ENCODE peak calls at places on chromosome 13, in seven cellular contexts. X, R, K, Z, L, F and V are unnamed samples.

GRCh38 chr13:43303040-43303729 is 279.8 kb downstream of the DNAJC15 start:
- DNase-seq in K (peak), L (no peak), F (no peak), R (peak), Z (peak), X (peak), V (peak)

GRCh38 chr13:45989607-45990006 is 62.9 kb downstream of the ZC3H13 start:
- DNase-seq in X (peak), L (peak), K (no peak), Z (no peak), F (no peak), R (no peak), V (no peak)

GRCh38 chr13:31200636-31200970 is 828 bp downstream of the B3GLCT start:
- DNase-seq in K (peak), Z (peak), F (no peak), X (no peak), R (peak), L (no peak), V (peak)

GRCh38 chr13:75715598-75716523 is 79.7 kb downstream of the LMO7 start:
- DNase-seq in K (no peak), X (peak), F (no peak), Z (no peak), R (no peak), L (no peak), V (no peak)

GRCh38 chr13:109253316-109253715 is 533.1 kb downstream of the IRS2 start:
- DNase-seq in R (no peak), Z (no peak), F (no peak), K (no peak), L (no peak), X (no peak), V (no peak)

GRCh38 chr13:20125129-20125782 is 35.6 kb downstream of the GJA3 start:
- DNase-seq in F (no peak), R (no peak), Z (no peak), L (peak), K (no peak), X (peak), V (no peak)

GRCh38 chr13:33752631-33753030 is 65.3 kb upstream of the RFC3 start:
- DNase-seq in R (no peak), X (no peak), F (no peak), Z (no peak), L (no peak), K (no peak), V (no peak)

GRCh38 chr13:74270018-74270417 is 135.8 kb upstream of the KLF12 start:
- DNase-seq in L (no peak), Z (no peak), R (no peak), X (peak), F (peak), K (no peak), V (no peak)

GRCh38 chr13:85841427-85841826 is 42.2 kb upstream of the SLITRK6 start:
- DNase-seq in R (no peak), L (no peak), Z (no peak), X (no peak), K (no peak), F (no peak), V (no peak)

GRCh38 chr13:37446503-37446902 is 152.1 kb downstream of the POSTN start:
- DNase-seq in R (no peak), F (peak), Z (no peak), L (peak), K (no peak), X (peak), V (no peak)

GRCh38 chr13:112207124-112207523 is 140.2 kb downstream of the SOX1 start:
- DNase-seq in X (no peak), R (no peak), L (no peak), F (no peak), K (peak), Z (no peak), V (no peak)

GRCh38 chr13:112203614-112204013 is 136.7 kb downstream of the SOX1 start:
- DNase-seq in R (no peak), L (no peak), X (no peak), K (no peak), Z (no peak), F (no peak), V (no peak)

GRCh38 chr13:112204881-112205327 is 138.0 kb downstream of the SOX1 start:
- DNase-seq in R (peak), X (no peak), L (no peak), Z (no peak), F (no peak), K (peak), V (no peak)

GRCh38 chr13:112204376-112204775 is 137.4 kb downstream of the SOX1 start:
- DNase-seq in F (no peak), Z (no peak), X (no peak), L (no peak), R (no peak), K (peak), V (no peak)

GRCh38 chr13:112205990-112206389 is 139.0 kb downstream of the SOX1 start:
- DNase-seq in K (no peak), L (no peak), R (no peak), Z (no peak), F (no peak), X (no peak), V (no peak)
- TF ChIP-seq CTCF in K (no peak), L (no peak), R (no peak), Z (no peak), F (no peak), X (no peak), V (no peak)

GRCh38 chr13:92074658-92075057 is 676.2 kb downstream of the GPC5 start:
- DNase-seq in X (peak), F (no peak), L (no peak), Z (no peak), K (peak), R (no peak), V (no peak)
- TF ChIP-seq CTCF in X (peak), F (peak), L (no peak), Z (no peak), K (peak), R (peak), V (peak)

GRCh38 chr13:25114220-25114619 is 18.3 kb downstream of the PABPC3 start:
- DNase-seq in X (peak), L (peak), Z (peak), F (peak), K (peak), R (peak), V (peak)
- TF ChIP-seq CTCF in X (peak), L (peak), Z (peak), F (peak), K (peak), R (peak), V (peak)

GRCh38 chr13:107348931-107349330 is 781.0 kb upstream of the ARGLU1 start:
- DNase-seq in X (peak), K (no peak), R (no peak), L (no peak), Z (no peak), F (no peak), V (no peak)

GRCh38 chr13:107348471-107348870 is 780.5 kb upstream of the ARGLU1 start:
- DNase-seq in R (no peak), L (no peak), Z (no peak), X (no peak), F (no peak), K (no peak), V (no peak)

GRCh38 chr13:107347641-107348369 is 779.9 kb upstream of the ARGLU1 start:
- DNase-seq in F (no peak), R (no peak), X (no peak), Z (no peak), L (no peak), K (no peak), V (no peak)

DNA sequence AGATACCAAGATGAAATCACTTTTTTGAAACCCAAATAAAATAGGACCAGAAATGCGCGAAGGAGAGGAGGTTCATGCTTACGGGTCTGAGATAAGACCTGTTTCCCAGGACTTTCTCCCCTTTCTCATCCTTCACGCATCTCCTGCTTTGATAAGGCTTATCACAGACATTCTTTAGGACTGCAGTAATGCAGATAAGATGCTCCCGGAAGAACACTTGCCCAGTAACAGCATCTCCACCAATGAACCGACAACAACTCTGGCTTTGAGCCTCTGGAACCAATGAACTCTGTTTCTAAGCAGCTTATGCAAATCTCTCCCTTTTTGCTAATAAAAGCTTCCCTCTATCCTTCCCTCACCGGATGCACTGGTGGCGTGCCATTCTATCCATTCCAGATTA is 783.4 kb upstream of the ARGLU1 start:
- DNase-seq in Z (no peak), X (no peak), F (no peak), L (no peak), R (no peak), K (peak), V (no peak)
- TF ChIP-seq CTCF in Z (no peak), X (no peak), F (no peak), L (no peak), R (no peak), K (no peak), V (no peak)

GRCh38 chr13:41384749-41385503 is 72.4 kb upstream of the RGCC start:
- DNase-seq in L (no peak), Z (no peak), F (no peak), K (no peak), R (no peak), X (no peak), V (no peak)
- TF ChIP-seq CTCF in L (peak), Z (no peak), F (peak), K (peak), R (peak), X (peak), V (peak)

DNA sequence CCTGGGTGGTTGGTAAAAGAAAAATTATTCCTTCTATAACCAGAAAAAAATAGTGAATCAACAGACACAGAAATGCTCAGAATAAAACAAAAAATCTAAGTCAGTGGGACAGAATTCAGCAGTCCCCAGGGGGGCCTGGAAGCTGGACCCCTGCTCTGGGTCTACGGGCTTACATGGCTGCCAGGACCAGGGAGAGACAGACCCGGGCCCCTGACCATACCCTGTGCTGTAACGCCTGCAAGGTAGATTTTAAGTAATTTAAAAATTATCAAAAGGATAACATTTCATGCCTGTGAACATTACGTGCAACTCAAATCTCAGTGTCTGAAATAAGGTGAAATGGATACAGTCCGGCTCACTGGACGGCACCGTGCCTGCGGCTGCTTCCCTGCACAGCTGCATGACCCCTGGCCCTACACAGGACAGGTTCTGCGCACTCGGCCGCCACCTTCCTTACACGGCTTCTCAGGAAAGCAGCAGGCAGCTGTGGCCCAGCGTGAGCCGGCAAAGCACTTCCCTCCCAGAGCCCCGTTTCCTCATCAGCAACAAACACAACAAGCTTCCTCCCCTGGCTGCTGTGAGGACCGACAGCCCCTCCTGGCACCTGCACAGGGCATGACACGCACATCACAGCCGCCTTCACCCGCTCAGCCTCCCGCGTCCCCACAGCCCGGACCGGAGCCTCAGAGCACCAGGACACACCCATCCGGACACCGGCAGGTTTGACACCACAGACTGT is 22.2 kb downstream of the RASA3 start:
- DNase-seq in K (peak), X (no peak), R (no peak), L (no peak), Z (no peak), F (no peak), V (peak)
- TF ChIP-seq CTCF in K (peak), X (no peak), R (no peak), L (no peak), Z (no peak), F (peak), V (no peak)

GRCh38 chr13:30111810-30112209 is 195.5 kb downstream of the KATNAL1 start:
- DNase-seq in K (no peak), Z (no peak), L (no peak), R (no peak), F (no peak), X (no peak), V (no peak)
- TF ChIP-seq CTCF in K (peak), Z (no peak), L (peak), R (peak), F (peak), X (peak), V (no peak)

DNA sequence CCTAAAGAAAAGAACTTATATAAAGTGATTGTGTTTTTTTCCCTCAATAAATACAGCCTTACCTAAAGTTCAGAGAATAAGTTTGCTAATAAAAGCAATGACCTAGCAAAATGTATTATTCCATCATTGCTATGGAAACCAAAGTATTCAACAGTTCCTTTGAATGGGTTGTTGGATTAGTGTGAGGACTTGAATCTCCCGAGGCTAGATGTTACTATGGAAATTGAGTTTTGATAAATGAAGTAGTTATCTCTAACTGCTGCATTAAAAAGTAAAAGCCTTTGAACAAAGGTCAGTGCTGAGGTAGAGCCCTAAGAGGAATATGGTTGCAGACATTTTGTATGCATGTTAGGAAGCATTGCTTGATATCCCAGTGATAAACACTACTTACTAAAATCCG is 6.2 kb downstream of the KLF5 start:
- DNase-seq in Z (no peak), X (no peak), K (no peak), R (no peak), L (no peak), F (no peak), V (no peak)
- TF ChIP-seq CTCF in Z (no peak), X (no peak), K (no peak), R (no peak), L (no peak), F (no peak), V (no peak)